ENCODE peak calls at places on chromosome 16, in five cellular contexts. P, T, B, L and K are unnamed samples.

GRCh38 chr16:89712476-89712805 is 8.3 kb downstream of the VPS9D1 start:
- DNase-seq in B (no peak), T (peak; percentile 37), P (no peak), L (no peak), K (no peak)

GRCh38 chr16:692356-693108 is 2.3 kb upstream of the WDR24 start:
- DNase-seq in B (no peak), T (no peak), P (no peak), L (no peak), K (no peak)

GRCh38 chr16:31427441-31428276 is 501 bp downstream of the COX6A2 start:
- DNase-seq in T (peak; percentile 61), B (peak; percentile 51), P (peak; percentile 56), L (peak; percentile 55), K (no peak)

GRCh38 chr16:29820730-29821662 is 734 bp downstream of the MVP start:
- DNase-seq in T (no peak), B (peak; percentile 85), L (no peak), P (peak; percentile 63), K (peak; percentile 55)

GRCh38 chr16:66580605-66581209 is 1.4 kb downstream of the CMTM2 start:
- DNase-seq in L (peak; percentile 65), T (peak; percentile 69), P (no peak), B (no peak), K (peak; percentile 82)

GRCh38 chr16:12484987-12485386 is 318.7 kb downstream of the CPPED1 start:
- DNase-seq in P (no peak), L (no peak), B (peak; percentile 16), T (no peak), K (no peak)

GRCh38 chr16:31718998-31719397 is 154.6 kb upstream of the ZNF267 start:
- DNase-seq in T (peak; percentile 29), L (no peak), P (no peak), B (no peak), K (no peak)

GRCh38 chr16:85465328-85466307 is 147.5 kb upstream of the GSE1 start:
- DNase-seq in L (no peak), P (peak; percentile 77), T (peak; percentile 27), B (peak; percentile 90), K (peak; percentile 18)

GRCh38 chr16:4945560-4946502 is 8.9 kb upstream of the PPL start:
- DNase-seq in T (no peak), B (peak; percentile 57), P (peak; percentile 53), L (no peak), K (peak; percentile 80)

GRCh38 chr16:84720180-84720579 is 20.4 kb downstream of the USP10 start:
- DNase-seq in T (no peak), L (no peak), P (no peak), B (peak; percentile 64), K (no peak)

GRCh38 chr16:53098526-53099317 is 43.9 kb downstream of the CHD9 start:
- DNase-seq in T (peak; percentile 99), B (peak; percentile 79), P (peak; percentile 94), L (peak; percentile 55), K (peak; percentile 77)

GRCh38 chr16:8727084-8727590 is 52.7 kb downstream of the ABAT start:
- DNase-seq in P (no peak), B (no peak), T (no peak), L (no peak), K (no peak)

GRCh38 chr16:46765050-46765449 is 16.9 kb upstream of the MYLK3 start:
- DNase-seq in P (no peak), T (peak; percentile 86), L (no peak), B (no peak), K (no peak)

GRCh38 chr16:87790278-87791023 is 24.7 kb upstream of the KLHDC4 start:
- DNase-seq in B (peak; percentile 77), P (no peak), T (no peak), L (no peak), K (peak; percentile 88)

GRCh38 chr16:53506254-53506653 is 3.2 kb upstream of the AKTIP start:
- DNase-seq in P (no peak), T (no peak), L (no peak), B (no peak), K (no peak)

GRCh38 chr16:69727916-69728270 is 1.5 kb upstream of the NQO1 start:
- DNase-seq in L (no peak), B (peak; percentile 87), T (no peak), P (no peak), K (no peak)

GRCh38 chr16:54175169-54175551 is 111.4 kb downstream of the IRX3 start:
- DNase-seq in B (no peak), L (no peak), P (no peak), T (no peak), K (peak; percentile 35)

GRCh38 chr16:12688972-12689850 is 114.5 kb downstream of the CPPED1 start:
- DNase-seq in P (no peak), B (no peak), T (no peak), L (no peak), K (no peak)

GRCh38 chr16:56841233-56841632 is 23.8 kb upstream of the SLC12A3 start:
- DNase-seq in L (no peak), B (no peak), T (peak; percentile 44), P (no peak), K (no peak)

GRCh38 chr16:52671560-52671959 is 124.6 kb upstream of the TOX3 start:
- DNase-seq in B (no peak), T (no peak), L (no peak), P (no peak), K (no peak)

GRCh38 chr16:10525214-10525825 is 55.1 kb downstream of the EMP2 start:
- DNase-seq in T (no peak), B (no peak), P (no peak), L (no peak), K (no peak)

GRCh38 chr16:21326459-21326858 is 48.4 kb upstream of the CRYM start:
- DNase-seq in B (no peak), P (no peak), T (no peak), L (no peak), K (no peak)

GRCh38 chr16:2846511-2847310 is 11.3 kb downstream of the PRSS22 start:
- DNase-seq in P (no peak), T (peak; percentile 16), B (peak; percentile 63), L (no peak), K (peak; percentile 81)

GRCh38 chr16:85733839-85734170 is 17.1 kb downstream of the C16orf74 start:
- DNase-seq in L (peak; percentile 98), T (peak; percentile 46), P (no peak), B (no peak), K (no peak)

GRCh38 chr16:89909777-89910716 is 8.6 kb upstream of the MC1R start:
- DNase-seq in P (peak; percentile 53), B (peak; percentile 89), L (peak; percentile 91), T (peak; percentile 81), K (peak; percentile 49)

GRCh38 chr16:1561266-1561665 is 27.8 kb downstream of the TMEM204 start:
- DNase-seq in L (no peak), P (no peak), T (no peak), B (no peak), K (no peak)

GRCh38 chr16:15650698-15651161 is 685 bp downstream of the NDE1 start:
- DNase-seq in B (peak; percentile 6), L (peak; percentile 75), T (peak; percentile 18), P (peak; percentile 39), K (no peak)

GRCh38 chr16:86676216-86676800 is 98.0 kb downstream of the FOXL1 start:
- DNase-seq in B (no peak), L (no peak), P (no peak), T (no peak), K (peak; percentile 99)

GRCh38 chr16:10968509-10968908 is 24.1 kb downstream of the CLEC16A start:
- DNase-seq in P (no peak), B (no peak), T (no peak), L (no peak), K (no peak)

GRCh38 chr16:79949417-79949816 is 348.9 kb upstream of the MAF start:
- DNase-seq in L (no peak), B (no peak), T (no peak), P (no peak), K (no peak)

GRCh38 chr16:89723279-89724250 is 2.2 kb downstream of the ZNF276 start:
- DNase-seq in L (no peak), P (no peak), T (peak; percentile 36), B (peak; percentile 36), K (no peak)

GRCh38 chr16:85209526-85210121 is 97.4 kb upstream of the CIBAR2 start:
- DNase-seq in L (no peak), B (peak; percentile 93), T (no peak), P (no peak), K (no peak)

GRCh38 chr16:68486671-68487495 is 38.6 kb upstream of the SMPD3 start:
- DNase-seq in L (no peak), B (no peak), T (no peak), P (no peak), K (no peak)

GRCh38 chr16:66787427-66787826 is 14.0 kb downstream of the TERB1 start:
- DNase-seq in T (no peak), L (no peak), P (no peak), B (no peak), K (no peak)

GRCh38 chr16:58196898-58197313 is 1.0 kb downstream of the CSNK2A2 start:
- DNase-seq in P (no peak), L (peak; percentile 15), T (peak; percentile 46), B (no peak), K (peak; percentile 30)
- TF ChIP-seq CTCF in P (no peak), L (no peak), T (no peak), B (no peak), K (no peak)

DNA sequence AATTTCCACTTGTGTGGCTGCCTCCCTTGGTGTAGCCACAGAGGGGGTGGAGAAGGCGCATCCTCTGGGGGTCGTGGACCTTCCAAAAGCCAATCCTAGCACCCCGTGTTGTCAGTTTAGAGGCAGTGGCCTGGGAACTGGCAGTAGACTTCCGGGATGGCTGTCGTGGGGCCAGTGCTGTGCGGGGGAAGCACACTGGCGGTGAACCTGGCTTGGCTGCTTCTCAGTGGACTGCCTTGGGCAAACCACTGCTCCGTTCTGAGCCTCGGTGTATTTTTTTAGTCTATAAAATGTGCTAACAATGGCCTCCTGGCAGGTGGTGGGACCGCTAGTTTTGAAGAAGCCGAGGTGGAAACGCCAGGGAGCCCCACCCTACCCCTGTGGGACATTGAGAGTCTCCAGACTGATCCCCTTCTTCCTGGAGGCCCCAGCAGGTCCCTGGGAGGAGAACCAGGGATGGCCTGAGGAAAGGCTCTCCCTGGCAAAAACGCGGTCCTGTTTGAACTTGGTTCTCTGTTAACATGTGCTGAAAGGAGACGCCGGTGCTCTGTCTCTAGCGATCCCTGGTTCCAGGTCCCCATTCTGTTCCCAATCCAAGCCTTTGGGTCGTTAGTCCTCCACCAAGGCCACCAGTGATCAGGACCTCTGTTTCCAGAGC is 125.7 kb downstream of the CMIP start:
- DNase-seq in P (no peak), T (no peak), B (no peak), L (no peak), K (no peak)
- H3K4me3 ChIP-seq in P (no peak overlapping the region), T (no peak overlapping the region), B (no peak overlapping the region), L (no peak overlapping the region), K (no peak overlapping the region)

GRCh38 chr16:73057369-73058210 is 9.7 kb upstream of the ZFHX3 start:
- DNase-seq in L (peak; percentile 58), P (no peak), B (peak; percentile 42), T (peak; percentile 58), K (no peak)
- H3K27me3 ChIP-seq in L (peaks cover 83% of the 10 kb centered on the region), P (no peaks in the 10 kb centered on the region), B (no peaks in the 10 kb centered on the region), T (peaks cover 82% of the 10 kb centered on the region), K (no peaks in the 10 kb centered on the region)

DNA sequence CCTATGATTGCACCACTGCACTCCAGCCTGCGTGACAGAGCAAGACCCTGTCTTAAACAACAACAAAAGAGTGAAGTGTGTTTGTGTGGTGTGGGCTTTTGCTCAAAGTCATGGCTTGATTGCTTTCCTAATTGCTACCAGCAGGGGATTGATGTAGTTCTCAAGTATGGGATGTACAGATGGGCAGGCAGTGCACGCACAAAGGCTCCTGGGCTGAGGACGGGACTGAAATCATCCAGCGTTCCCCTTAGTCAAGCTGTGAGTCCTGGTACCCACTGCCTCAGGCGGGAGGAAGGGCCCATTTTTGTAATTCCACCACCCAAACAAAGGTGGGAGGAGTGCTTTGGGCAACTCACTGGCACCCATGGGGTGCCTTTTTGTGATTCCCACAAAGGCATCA is 47.3 kb downstream of the GDE1 start:
- DNase-seq in P (no peak), T (no peak), B (no peak), L (peak; percentile 9), K (no peak)
- TF ChIP-seq CTCF in P (no peak), T (no peak), B (no peak), L (no peak), K (no peak)